ENCODE peak calls at places on chromosomes 11 and 22, in eight cellular contexts. L, K, J, H, V, U, M and W are unnamed samples.

GRCh38 chr11:110089617-110090282 is 3.4 kb upstream of the ZC3H12C start:
- DNase-seq in L (no peak), K (no peak), M (no peak), H (no peak), V (no peak), U (peak; percentile 51), J (no peak), W (peak; percentile 33)

GRCh38 chr22:19802881-19803735 is 42.5 kb downstream of the TBX1 start:
- DNase-seq in H (no peak), M (peak; percentile 37), V (no peak), J (no peak), U (no peak), K (no peak), L (no peak), W (no peak)

GRCh38 chr22:32836286-32836859 is 34.9 kb downstream of the TIMP3 start:
- DNase-seq in M (no peak), V (no peak), J (peak; percentile 42), L (no peak), H (peak; percentile 68), U (peak; percentile 7), K (no peak), W (peak; percentile 56)

GRCh38 chr22:26512149-26512793 is at the start of gene TFIP11:
- DNase-seq in V (peak; percentile 95), H (peak; percentile 99), U (peak; percentile 93), K (peak; percentile 95), L (peak; percentile 93), J (peak; percentile 96), M (peak; percentile 97), W (peak; percentile 94)

GRCh38 chr11:126282742-126283591 is at the start of gene TIRAP:
- DNase-seq in M (peak; percentile 82), L (peak; percentile 74), J (peak; percentile 82), V (peak; percentile 78), H (peak; percentile 73), U (peak; percentile 70), K (peak; percentile 69), W (peak; percentile 74)

GRCh38 chr22:17369553-17370035 is 334 bp downstream of the CECR2 start:
- DNase-seq in M (peak; percentile 68), J (peak; percentile 75), H (peak; percentile 71), V (peak; percentile 47), L (peak; percentile 28), U (peak; percentile 24), K (peak; percentile 73), W (peak; percentile 69)

GRCh38 chr11:79062814-79063762 is 377.7 kb downstream of the TENM4 start:
- DNase-seq in L (no peak), H (peak; percentile 80), V (no peak), M (no peak), U (peak; percentile 22), K (no peak), J (peak; percentile 61), W (no peak)

GRCh38 chr22:33315954-33316353 is 257.8 kb upstream of the SYN3 start:
- DNase-seq in J (no peak), L (no peak), H (no peak), K (no peak), U (no peak), V (no peak), M (no peak), W (no peak)

GRCh38 chr11:27757953-27758352 is 57.7 kb upstream of the BDNF start:
- DNase-seq in K (no peak), H (no peak), M (no peak), V (no peak), J (no peak), L (no peak), U (no peak), W (no peak)

GRCh38 chr22:41910050-41910598 is 4.8 kb downstream of the SHISA8 start:
- DNase-seq in K (no peak), J (no peak), H (peak; percentile 79), M (no peak), V (no peak), L (no peak), U (no peak), W (peak; percentile 63)

GRCh38 chr11:125414121-125414520 is 81.9 kb downstream of the FEZ1 start:
- DNase-seq in V (no peak), M (no peak), L (no peak), J (no peak), U (no peak), K (no peak), H (no peak), W (no peak)

GRCh38 chr22:42376721-42377177 is 55.5 kb downstream of the NFAM1 start:
- DNase-seq in V (peak; percentile 83), M (peak; percentile 73), J (peak; percentile 87), H (peak; percentile 80), K (no peak), U (peak; percentile 13), L (peak; percentile 44), W (no peak)

GRCh38 chr11:78398715-78399114 is 18.9 kb downstream of the GAB2 start:
- DNase-seq in J (no peak), H (no peak), V (no peak), U (no peak), M (no peak), K (no peak), L (no peak), W (no peak)

GRCh38 chr11:47234669-47235075 is 13.9 kb downstream of the ACP2 start:
- DNase-seq in V (no peak), J (no peak), M (peak; percentile 59), L (peak; percentile 61), U (no peak), H (no peak), K (no peak), W (no peak)

GRCh38 chr11:127252321-127252720 is 251.8 kb upstream of the KIRREL3 start:
- DNase-seq in J (no peak), V (no peak), H (no peak), L (no peak), U (no peak), K (no peak), M (no peak), W (peak; percentile 11)

GRCh38 chr22:20591295-20591645 is 83.9 kb downstream of the MED15 start:
- DNase-seq in H (no peak), V (no peak), L (no peak), M (no peak), K (no peak), U (no peak), J (no peak), W (no peak)

GRCh38 chr22:25896098-25896497 is 154.1 kb downstream of the MYO18B start:
- DNase-seq in L (no peak), H (peak; percentile 61), K (no peak), U (peak; percentile 28), J (peak; percentile 13), V (no peak), M (no peak), W (peak; percentile 26)

GRCh38 chr11:34068098-34068497 is 16.6 kb downstream of the CAPRIN1 start:
- DNase-seq in L (no peak), J (no peak), K (no peak), U (no peak), M (no peak), V (no peak), H (no peak), W (no peak)

GRCh38 chr22:29787371-29787980 is 20.3 kb downstream of the UQCR10 start:
- DNase-seq in V (no peak), L (no peak), M (no peak), H (no peak), J (peak; percentile 32), U (no peak), K (no peak), W (no peak)

GRCh38 chr11:68146010-68146540 is 24.9 kb upstream of the CHKA start:
- DNase-seq in U (no peak), H (no peak), M (peak; percentile 98), J (peak; percentile 67), V (peak; percentile 71), K (no peak), L (peak; percentile 53), W (no peak)

DNA sequence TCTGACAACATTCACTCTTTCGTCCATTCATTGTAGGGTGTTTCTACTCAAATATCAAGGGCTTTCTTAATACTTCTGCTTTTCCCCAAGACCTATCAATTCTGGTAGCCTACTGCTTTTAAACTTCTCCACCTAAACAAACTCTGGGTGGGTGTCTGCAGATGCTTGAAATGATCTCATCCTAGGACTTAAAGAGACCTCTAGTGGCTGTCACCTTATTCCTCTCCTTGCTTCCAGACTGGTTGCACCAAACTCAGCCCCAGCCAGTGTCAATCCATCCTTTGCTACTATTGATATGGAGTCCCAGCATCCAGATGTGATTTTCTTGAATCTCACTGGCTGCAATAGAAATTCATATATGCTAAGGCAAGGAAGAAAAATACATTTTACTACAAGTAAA is 274.7 kb downstream of the NXPE2 start:
- DNase-seq in K (no peak), L (no peak), J (peak; percentile 25), H (peak; percentile 60), U (peak; percentile 3), V (no peak), M (no peak), W (no peak)
- TF ChIP-seq CTCF in K (no peak), L (no peak), J (peak; percentile 39), H (peak; percentile 57), U (peak; percentile 2), V (peak; percentile 31), M (no peak), W (peak; percentile 4)

DNA sequence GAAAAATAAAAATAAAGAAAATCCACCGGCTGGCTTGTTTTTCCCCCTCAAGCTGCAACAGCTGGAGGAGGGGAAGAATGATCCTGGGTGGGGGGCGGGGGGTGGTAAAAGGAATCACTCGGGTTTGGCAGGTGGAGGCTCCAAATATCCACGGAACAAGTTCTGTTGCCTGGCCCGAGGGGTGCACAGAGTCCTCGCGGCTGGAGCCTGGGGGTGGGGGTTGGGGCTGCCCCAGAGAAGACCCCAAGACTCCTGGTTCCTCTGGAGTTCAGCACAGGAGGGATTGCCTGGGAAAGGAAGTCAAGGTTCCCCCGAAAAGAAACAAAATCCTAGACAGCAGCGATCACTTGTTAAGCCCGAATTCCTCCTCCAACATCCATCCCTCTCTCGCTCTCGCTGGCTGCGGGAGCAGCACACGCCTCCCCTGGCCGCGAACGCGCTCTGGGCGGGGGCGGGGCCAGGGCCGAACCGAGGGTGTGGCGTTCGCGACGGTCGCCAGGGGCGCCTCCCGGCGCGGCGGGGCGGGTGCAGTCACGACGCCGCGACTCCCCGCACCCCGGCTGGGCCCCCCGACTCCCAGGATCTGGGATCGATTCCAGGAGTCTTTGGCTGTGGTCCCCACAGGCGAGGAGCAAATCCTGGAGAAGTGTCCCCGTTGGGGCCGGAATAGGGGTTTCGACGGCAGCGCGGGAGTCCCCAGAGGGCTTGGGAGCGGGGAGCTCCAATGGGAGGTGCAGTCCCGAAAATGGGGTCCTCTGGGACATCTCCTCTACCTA is at the start of gene KCNA4:
- DNase-seq in K (peak; percentile 69), J (peak; percentile 79), M (peak; percentile 51), V (no peak), U (no peak), L (no peak), H (peak; percentile 84), W (no peak)
- TF ChIP-seq CTCF in K (peak; percentile 51), J (peak; percentile 22), M (peak; percentile 30), V (no peak), U (no peak), L (no peak), H (peak; percentile 37), W (no peak)

GRCh38 chr11:103051986-103052385 is 40.0 kb downstream of the DCUN1D5 start:
- DNase-seq in U (no peak), K (no peak), M (no peak), J (no peak), V (no peak), L (no peak), H (no peak), W (no peak)
- TF ChIP-seq CTCF in U (no peak), K (no peak), M (no peak), J (no peak), V (no peak), L (no peak), H (no peak), W (no peak)

DNA sequence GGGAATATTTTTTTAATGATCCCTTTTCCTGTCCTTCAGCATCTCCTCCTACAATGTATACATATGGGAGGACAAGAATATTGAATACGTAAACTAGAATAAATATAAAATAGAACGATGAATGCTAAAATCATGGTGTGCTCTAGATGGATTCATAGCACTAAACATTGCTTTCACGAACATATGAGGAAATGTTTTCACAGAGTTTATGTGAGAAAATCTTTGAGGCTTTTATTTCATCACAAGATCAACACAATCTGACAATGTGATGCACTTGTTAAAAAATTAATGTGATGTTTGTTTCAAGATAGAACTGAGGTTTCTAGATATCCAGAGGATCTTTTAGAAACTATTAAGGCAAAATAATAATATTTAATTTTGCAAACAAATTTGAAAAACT is 3.0 kb downstream of the CARD16 start:
- DNase-seq in U (no peak), L (no peak), V (no peak), J (no peak), M (no peak), H (no peak), K (no peak), W (no peak)
- TF ChIP-seq CTCF in U (no peak), L (no peak), V (no peak), J (no peak), M (no peak), H (no peak), K (no peak), W (no peak)